ENCODE peak calls at places on chromosomes 2 and 18, in seven cellular contexts. J, G, Q, P, I, O and A are unnamed samples.

GRCh38 chr2:160220545-160221009 is 20.5 kb upstream of the ITGB6 start:
- DNase-seq in G (no peak), Q (no peak), I (no peak), O (no peak), P (no peak), J (peak; percentile 63), A (no peak)

GRCh38 chr2:1088192-1088860 is 137.7 kb downstream of the SNTG2 start:
- DNase-seq in J (no peak), P (peak; percentile 32), Q (no peak), O (no peak), I (no peak), G (no peak), A (peak; percentile 9)

GRCh38 chr18:27213123-27213717 is 28.1 kb upstream of the CHST9 start:
- DNase-seq in O (no peak), J (no peak), G (no peak), P (no peak), I (no peak), Q (no peak), A (no peak)

GRCh38 chr2:220994841-220995240 is 577.3 kb downstream of the EPHA4 start:
- DNase-seq in G (peak; percentile 28), Q (no peak), P (peak; percentile 24), J (no peak), I (no peak), O (no peak), A (no peak)

GRCh38 chr2:173935305-173935704 is 29.9 kb downstream of the SP3 start:
- DNase-seq in O (no peak), I (no peak), G (no peak), Q (no peak), J (no peak), P (no peak), A (no peak)

GRCh38 chr2:127169066-127169660 is 50.9 kb downstream of the CYP27C1 start:
- DNase-seq in O (no peak), G (no peak), J (no peak), I (no peak), Q (no peak), P (no peak), A (no peak)

GRCh38 chr2:69202323-69202722 is 184.7 kb downstream of the GFPT1 start:
- DNase-seq in Q (no peak), I (no peak), P (no peak), O (no peak), J (no peak), G (no peak), A (no peak)

GRCh38 chr2:9782197-9782719 is 61.0 kb upstream of the TAF1B start:
- DNase-seq in G (no peak), O (no peak), I (no peak), Q (no peak), P (no peak), J (no peak), A (no peak)

GRCh38 chr2:222569826-222570225 is 86.1 kb downstream of the FARSB start:
- DNase-seq in G (peak; percentile 65), P (peak; percentile 56), O (no peak), I (no peak), Q (no peak), J (no peak), A (peak; percentile 43)

GRCh38 chr2:218010116-218010837 is 7.5 kb upstream of the TNS1 start:
- DNase-seq in G (no peak), I (peak; percentile 72), Q (peak; percentile 38), O (no peak), J (no peak), P (peak; percentile 61), A (peak; percentile 48)

GRCh38 chr2:239114119-239114581 is 266.3 kb downstream of the TWIST2 start:
- DNase-seq in P (peak; percentile 6), J (no peak), G (peak; percentile 49), O (no peak), Q (no peak), I (no peak), A (peak; percentile 48)

GRCh38 chr18:48314694-48315093 is 94.5 kb downstream of the ZBTB7C start:
- DNase-seq in P (no peak), Q (no peak), J (no peak), I (no peak), G (no peak), O (no peak), A (no peak)

GRCh38 chr18:47250415-47251046 is 929 bp downstream of the SKOR2 start:
- DNase-seq in Q (no peak), J (no peak), O (no peak), I (no peak), P (no peak), G (no peak), A (no peak)

GRCh38 chr2:119823734-119824334 is 64.1 kb downstream of the PTPN4 start:
- DNase-seq in P (peak; percentile 49), I (no peak), J (no peak), G (peak; percentile 42), Q (no peak), O (no peak), A (peak; percentile 46)

GRCh38 chr18:77206676-77207370 is 42.8 kb upstream of the GALR1 start:
- DNase-seq in O (no peak), P (peak; percentile 71), I (no peak), Q (no peak), J (peak; percentile 56), G (peak; percentile 54), A (peak; percentile 75)

GRCh38 chr2:2456721-2457120 is 125.6 kb upstream of the MYT1L start:
- DNase-seq in O (no peak), I (no peak), G (no peak), P (no peak), J (no peak), Q (no peak), A (peak; percentile 62)

GRCh38 chr2:30254692-30255015 is 23.3 kb downstream of the LBH start:
- DNase-seq in Q (no peak), G (no peak), O (no peak), I (no peak), J (no peak), P (no peak), A (no peak)

GRCh38 chr2:146238254-146238961 is 1606.4 kb upstream of the ACVR2A start:
- DNase-seq in P (no peak), G (no peak), J (no peak), Q (no peak), I (no peak), O (no peak), A (no peak)

GRCh38 chr2:215660687-215661086 is 224.8 kb upstream of the FN1 start:
- DNase-seq in O (no peak), J (no peak), G (peak; percentile 41), Q (no peak), P (peak; percentile 61), I (no peak), A (peak; percentile 98)

GRCh38 chr2:68185541-68186164 is 28.0 kb downstream of the PNO1 start:
- DNase-seq in J (no peak), Q (peak; percentile 56), O (no peak), G (peak; percentile 47), I (peak; percentile 26), P (peak; percentile 42), A (peak; percentile 27)

GRCh38 chr2:36356199-36356989 is 816 bp downstream of the CRIM1 start:
- DNase-seq in G (no peak), J (no peak), P (no peak), O (peak; percentile 48), Q (peak; percentile 43), I (no peak), A (peak; percentile 49)

GRCh38 chr2:227295806-227296205 is 29.2 kb upstream of the MFF start:
- DNase-seq in Q (no peak), I (no peak), J (no peak), G (no peak), P (no peak), O (no peak), A (no peak)

GRCh38 chr2:19900536-19901200 is 1.1 kb downstream of the TTC32 start:
- DNase-seq in P (peak; percentile 23), J (no peak), G (peak; percentile 18), O (no peak), I (no peak), Q (no peak), A (peak; percentile 37)

GRCh38 chr2:52880872-52881271 is 886.7 kb upstream of the CHAC2 start:
- DNase-seq in Q (no peak), P (no peak), J (no peak), O (no peak), I (no peak), G (no peak), A (no peak)

GRCh38 chr2:214410918-214411554 is at the start of gene VWC2L:
- DNase-seq in I (no peak), Q (peak; percentile 89), O (peak; percentile 76), G (peak; percentile 80), P (peak; percentile 80), J (peak; percentile 21), A (peak; percentile 60)

GRCh38 chr18:28040216-28040615 is 136.7 kb downstream of the CDH2 start:
- DNase-seq in G (no peak), P (no peak), J (no peak), I (no peak), Q (no peak), O (no peak), A (no peak)

GRCh38 chr2:127586746-127587295 is 51.3 kb downstream of the MYO7B start:
- DNase-seq in G (no peak), Q (no peak), J (no peak), P (no peak), I (no peak), O (peak; percentile 24), A (no peak)

GRCh38 chr2:20450201-20451108 is 3.6 kb downstream of the RHOB start:
- DNase-seq in G (peak; percentile 28), J (peak; percentile 87), P (peak; percentile 56), I (no peak), Q (no peak), O (peak; percentile 80), A (peak; percentile 76)